ENCODE peak calls at places on chromosome 4, in five cellular contexts. T is tibial artery; N is pancreas; Y is Peyer's patch; R is stimulated activated CD8-positive, alpha-beta memory T cell treated with anti-CD3 and anti-CD28 coated beads, Interleukin-2, amount 100 ng/mL, for 48 hours. P is an unnamed sample.

GRCh38 chr4:40038972-40039371 is 17.7 kb upstream of the N4BP2 start:
- DNase-seq in Y (no peak), N (no peak), T (no peak), R (no peak), P (no peak)

GRCh38 chr4:102627831-102628523 is 126.8 kb downstream of the NFKB1 start:
- DNase-seq in T (no peak), Y (no peak), N (no peak), R (no peak), P (no peak)

GRCh38 chr4:5387457-5387856 is 320.9 kb downstream of the EVC2 start:
- DNase-seq in Y (no peak), R (no peak), N (no peak), T (no peak), P (no peak)

GRCh38 chr4:150816491-150816890 is 198.6 kb downstream of the LRBA start:
- DNase-seq in N (no peak), Y (no peak), T (no peak), R (no peak), P (no peak)

GRCh38 chr4:138347561-138347960 is 105.4 kb upstream of the SLC7A11 start:
- DNase-seq in R (no peak), N (no peak), T (no peak), Y (no peak), P (no peak)

GRCh38 chr4:82223715-82224114 is 150.1 kb downstream of the HNRNPD start:
- DNase-seq in N (no peak), R (no peak), Y (peak; percentile 76), T (peak; percentile 74), P (no peak)

GRCh38 chr4:139472761-139473335 is 18.9 kb downstream of the RAB33B start:
- DNase-seq in Y (no peak), N (no peak), T (no peak), R (no peak), P (no peak)

GRCh38 chr4:128810331-128810870 is 901 bp downstream of the JADE1 start:
- DNase-seq in T (peak; percentile 46), N (peak; percentile 56), Y (peak; percentile 43), R (no peak), P (no peak)

GRCh38 chr4:112031712-112032328 is 113.4 kb upstream of the FAM241A start:
- DNase-seq in N (no peak), T (no peak), Y (no peak), R (no peak), P (no peak)

GRCh38 chr4:167219090-167219489 is 15.2 kb downstream of the SPOCK3 start:
- DNase-seq in Y (no peak), T (no peak), R (no peak), N (no peak), P (no peak)

GRCh38 chr4:56908206-56909082 is 744 bp downstream of the REST start:
- DNase-seq in T (peak; percentile 54), R (peak; percentile 65), N (peak; percentile 74), Y (peak; percentile 57), P (no peak)

GRCh38 chr4:151540728-151541437 is 131.9 kb downstream of the FHIP1A start:
- DNase-seq in Y (no peak), N (no peak), T (no peak), R (no peak), P (no peak)

P was measured in vagina.